ENCODE peak calls at places on chromosomes 12 and 14, in eight cellular contexts. One of them, this sample, is unnamed.

GRCh38 chr12:22333186-22333745 is 1.2 kb downstream of the ST8SIA1 start:
- DNase-seq in A549: no peak
- DNase-seq in lower leg skin: no peak
- DNase-seq in tibial artery: no peak
- DNase-seq in NCI-H1417: no peak
- DNase-seq in C1 segment of cervical spinal cord: no peak
- DNase-seq in skeletal muscle cell: peak; percentile 27
- DNase-seq in CD4-positive, alpha-beta memory T cell: peak; percentile 6
- DNase-seq in this sample: no peak

GRCh38 chr12:115374480-115375187 is 690.7 kb upstream of the TBX3 start:
- DNase-seq in A549: no peak
- DNase-seq in lower leg skin: no peak
- DNase-seq in tibial artery: no peak
- DNase-seq in NCI-H1417: no peak
- DNase-seq in C1 segment of cervical spinal cord: no peak
- DNase-seq in skeletal muscle cell: no peak
- DNase-seq in CD4-positive, alpha-beta memory T cell: no peak
- DNase-seq in this sample: no peak

GRCh38 chr14:51328089-51328941 is 88.3 kb downstream of the TMX1 start:
- DNase-seq in A549: peak; percentile 9
- DNase-seq in lower leg skin: no peak
- DNase-seq in tibial artery: no peak
- DNase-seq in NCI-H1417: no peak
- DNase-seq in C1 segment of cervical spinal cord: peak; percentile 32
- DNase-seq in skeletal muscle cell: peak; percentile 48
- DNase-seq in CD4-positive, alpha-beta memory T cell: no peak
- DNase-seq in this sample: no peak

GRCh38 chr14:24556756-24557155 is 19.3 kb downstream of the CTSG start:
- DNase-seq in A549: no peak
- DNase-seq in lower leg skin: no peak
- DNase-seq in tibial artery: no peak
- DNase-seq in NCI-H1417: no peak
- DNase-seq in C1 segment of cervical spinal cord: no peak
- DNase-seq in skeletal muscle cell: peak; percentile 0
- DNase-seq in CD4-positive, alpha-beta memory T cell: no peak
- DNase-seq in this sample: no peak

GRCh38 chr12:57096748-57097553 is 8.0 kb downstream of the NAB2 start:
- DNase-seq in A549: no peak
- DNase-seq in lower leg skin: peak; percentile 82
- DNase-seq in tibial artery: no peak
- DNase-seq in NCI-H1417: no peak
- DNase-seq in C1 segment of cervical spinal cord: no peak
- DNase-seq in skeletal muscle cell: no peak
- DNase-seq in CD4-positive, alpha-beta memory T cell: no peak
- DNase-seq in this sample: no peak

GRCh38 chr14:105883066-105884005 is 357.0 kb downstream of the TMEM121 start:
- DNase-seq in A549: no peak
- DNase-seq in lower leg skin: peak; percentile 78
- DNase-seq in tibial artery: peak; percentile 16
- DNase-seq in NCI-H1417: peak; percentile 77
- DNase-seq in C1 segment of cervical spinal cord: no peak
- DNase-seq in skeletal muscle cell: no peak
- DNase-seq in CD4-positive, alpha-beta memory T cell: no peak
- DNase-seq in this sample: peak; percentile 53

GRCh38 chr12:89980236-89980635 is 271.6 kb upstream of the ATP2B1 start:
- DNase-seq in A549: peak; percentile 17
- DNase-seq in lower leg skin: no peak
- DNase-seq in tibial artery: peak; percentile 43
- DNase-seq in NCI-H1417: no peak
- DNase-seq in C1 segment of cervical spinal cord: peak; percentile 1
- DNase-seq in skeletal muscle cell: peak; percentile 58
- DNase-seq in CD4-positive, alpha-beta memory T cell: no peak
- DNase-seq in this sample: no peak

GRCh38 chr14:59346796-59347510 is 118.2 kb downstream of the GPR135 start:
- DNase-seq in A549: no peak
- DNase-seq in lower leg skin: no peak
- DNase-seq in tibial artery: no peak
- DNase-seq in NCI-H1417: no peak
- DNase-seq in C1 segment of cervical spinal cord: no peak
- DNase-seq in skeletal muscle cell: no peak
- DNase-seq in CD4-positive, alpha-beta memory T cell: no peak
- DNase-seq in this sample: no peak

GRCh38 chr12:107478881-107479280 is 206.7 kb upstream of the PWP1 start:
- DNase-seq in A549: no peak
- DNase-seq in lower leg skin: no peak
- DNase-seq in tibial artery: no peak
- DNase-seq in NCI-H1417: no peak
- DNase-seq in C1 segment of cervical spinal cord: no peak
- DNase-seq in skeletal muscle cell: peak; percentile 38
- DNase-seq in CD4-positive, alpha-beta memory T cell: no peak
- DNase-seq in this sample: no peak

GRCh38 chr14:98182385-98183055 is 1089.5 kb downstream of the BCL11B start:
- DNase-seq in A549: no peak
- DNase-seq in lower leg skin: no peak
- DNase-seq in tibial artery: no peak
- DNase-seq in NCI-H1417: no peak
- DNase-seq in C1 segment of cervical spinal cord: no peak
- DNase-seq in skeletal muscle cell: no peak
- DNase-seq in CD4-positive, alpha-beta memory T cell: no peak
- DNase-seq in this sample: no peak

GRCh38 chr14:25007832-25008231 is 42.1 kb downstream of the STXBP6 start:
- DNase-seq in A549: peak; percentile 3
- DNase-seq in lower leg skin: no peak
- DNase-seq in tibial artery: no peak
- DNase-seq in NCI-H1417: no peak
- DNase-seq in C1 segment of cervical spinal cord: no peak
- DNase-seq in skeletal muscle cell: no peak
- DNase-seq in CD4-positive, alpha-beta memory T cell: no peak
- DNase-seq in this sample: no peak

GRCh38 chr12:109127533-109128242 is 11.3 kb downstream of the ACACB start:
- DNase-seq in A549: no peak
- DNase-seq in lower leg skin: no peak
- DNase-seq in tibial artery: no peak
- DNase-seq in NCI-H1417: no peak
- DNase-seq in C1 segment of cervical spinal cord: no peak
- DNase-seq in skeletal muscle cell: no peak
- DNase-seq in CD4-positive, alpha-beta memory T cell: no peak
- DNase-seq in this sample: no peak

GRCh38 chr12:127984386-127985055 is 282.4 kb upstream of the TMEM132C start:
- DNase-seq in A549: no peak
- DNase-seq in lower leg skin: no peak
- DNase-seq in tibial artery: no peak
- DNase-seq in NCI-H1417: no peak
- DNase-seq in C1 segment of cervical spinal cord: no peak
- DNase-seq in skeletal muscle cell: peak; percentile 7
- DNase-seq in CD4-positive, alpha-beta memory T cell: no peak
- DNase-seq in this sample: no peak

GRCh38 chr14:50559990-50560928 is at the start of gene ATL1:
- DNase-seq in A549: peak; percentile 70
- DNase-seq in lower leg skin: peak; percentile 94
- DNase-seq in tibial artery: peak; percentile 80
- DNase-seq in NCI-H1417: peak; percentile 98
- DNase-seq in C1 segment of cervical spinal cord: peak; percentile 89
- DNase-seq in skeletal muscle cell: peak; percentile 20
- DNase-seq in CD4-positive, alpha-beta memory T cell: peak; percentile 46
- DNase-seq in this sample: peak; percentile 81

GRCh38 chr14:20624495-20625070 is 16.9 kb downstream of the OR6S1 start:
- DNase-seq in A549: peak; percentile 93
- DNase-seq in lower leg skin: peak; percentile 94
- DNase-seq in tibial artery: peak; percentile 65
- DNase-seq in NCI-H1417: no peak
- DNase-seq in C1 segment of cervical spinal cord: peak; percentile 9
- DNase-seq in skeletal muscle cell: no peak
- DNase-seq in CD4-positive, alpha-beta memory T cell: peak; percentile 48
- DNase-seq in this sample: peak; percentile 69

GRCh38 chr14:75277796-75278421 is 719 bp upstream of the FOS start:
- DNase-seq in A549: no peak
- DNase-seq in lower leg skin: no peak
- DNase-seq in tibial artery: no peak
- DNase-seq in NCI-H1417: no peak
- DNase-seq in C1 segment of cervical spinal cord: no peak
- DNase-seq in skeletal muscle cell: no peak
- DNase-seq in CD4-positive, alpha-beta memory T cell: peak; percentile 58
- DNase-seq in this sample: no peak

GRCh38 chr12:11727133-11727664 is 77.7 kb downstream of the ETV6 start:
- DNase-seq in A549: no peak
- DNase-seq in lower leg skin: no peak
- DNase-seq in tibial artery: no peak
- DNase-seq in NCI-H1417: no peak
- DNase-seq in C1 segment of cervical spinal cord: no peak
- DNase-seq in skeletal muscle cell: no peak
- DNase-seq in CD4-positive, alpha-beta memory T cell: peak; percentile 58
- DNase-seq in this sample: no peak

GRCh38 chr12:53659011-53659551 is 16.8 kb downstream of the ATP5MC2 start:
- DNase-seq in A549: peak; percentile 81
- DNase-seq in lower leg skin: no peak
- DNase-seq in tibial artery: peak; percentile 69
- DNase-seq in NCI-H1417: peak; percentile 36
- DNase-seq in C1 segment of cervical spinal cord: peak; percentile 53
- DNase-seq in skeletal muscle cell: peak; percentile 73
- DNase-seq in CD4-positive, alpha-beta memory T cell: no peak
- DNase-seq in this sample: no peak

GRCh38 chr12:52370906-52371608 is 3.8 kb upstream of the KRT85 start:
- DNase-seq in A549: no peak
- DNase-seq in lower leg skin: peak; percentile 95
- DNase-seq in tibial artery: peak; percentile 93
- DNase-seq in NCI-H1417: no peak
- DNase-seq in C1 segment of cervical spinal cord: peak; percentile 68
- DNase-seq in skeletal muscle cell: no peak
- DNase-seq in CD4-positive, alpha-beta memory T cell: no peak
- DNase-seq in this sample: no peak

GRCh38 chr12:75526655-75527511 is 15.5 kb upstream of the KRR1 start:
- DNase-seq in A549: peak; percentile 70
- DNase-seq in lower leg skin: no peak
- DNase-seq in tibial artery: no peak
- DNase-seq in NCI-H1417: peak; percentile 59
- DNase-seq in C1 segment of cervical spinal cord: no peak
- DNase-seq in skeletal muscle cell: peak; percentile 25
- DNase-seq in CD4-positive, alpha-beta memory T cell: peak; percentile 42
- DNase-seq in this sample: no peak

GRCh38 chr12:130651188-130651587 is 64.9 kb downstream of the RIMBP2 start:
- DNase-seq in A549: no peak
- DNase-seq in lower leg skin: no peak
- DNase-seq in tibial artery: no peak
- DNase-seq in NCI-H1417: no peak
- DNase-seq in C1 segment of cervical spinal cord: no peak
- DNase-seq in skeletal muscle cell: no peak
- DNase-seq in CD4-positive, alpha-beta memory T cell: no peak
- DNase-seq in this sample: no peak

GRCh38 chr14:101917413-101918124 is 46.8 kb upstream of the DYNC1H1 start:
- DNase-seq in A549: no peak
- DNase-seq in lower leg skin: no peak
- DNase-seq in tibial artery: no peak
- DNase-seq in NCI-H1417: no peak
- DNase-seq in C1 segment of cervical spinal cord: no peak
- DNase-seq in skeletal muscle cell: no peak
- DNase-seq in CD4-positive, alpha-beta memory T cell: no peak
- DNase-seq in this sample: no peak

GRCh38 chr12:20282411-20282810 is 85.9 kb upstream of the PDE3A start:
- DNase-seq in A549: no peak
- DNase-seq in lower leg skin: no peak
- DNase-seq in tibial artery: no peak
- DNase-seq in NCI-H1417: no peak
- DNase-seq in C1 segment of cervical spinal cord: no peak
- DNase-seq in skeletal muscle cell: no peak
- DNase-seq in CD4-positive, alpha-beta memory T cell: no peak
- DNase-seq in this sample: no peak

GRCh38 chr14:21220874-21221477 is 48.3 kb downstream of the HNRNPC start:
- DNase-seq in A549: no peak
- DNase-seq in lower leg skin: no peak
- DNase-seq in tibial artery: no peak
- DNase-seq in NCI-H1417: no peak
- DNase-seq in C1 segment of cervical spinal cord: no peak
- DNase-seq in skeletal muscle cell: no peak
- DNase-seq in CD4-positive, alpha-beta memory T cell: no peak
- DNase-seq in this sample: no peak

GRCh38 chr14:93430319-93430801 is 379 bp upstream of the UNC79 start:
- DNase-seq in A549: no peak
- DNase-seq in lower leg skin: no peak
- DNase-seq in tibial artery: no peak
- DNase-seq in NCI-H1417: peak; percentile 90
- DNase-seq in C1 segment of cervical spinal cord: peak; percentile 65
- DNase-seq in skeletal muscle cell: no peak
- DNase-seq in CD4-positive, alpha-beta memory T cell: no peak
- DNase-seq in this sample: no peak

GRCh38 chr12:79360269-79360668 is 330.5 kb downstream of the PAWR start:
- DNase-seq in A549: no peak
- DNase-seq in lower leg skin: no peak
- DNase-seq in tibial artery: no peak
- DNase-seq in NCI-H1417: no peak
- DNase-seq in C1 segment of cervical spinal cord: no peak
- DNase-seq in skeletal muscle cell: no peak
- DNase-seq in CD4-positive, alpha-beta memory T cell: no peak
- DNase-seq in this sample: no peak

GRCh38 chr14:21241218-21241819 is 27.9 kb downstream of the HNRNPC start:
- DNase-seq in A549: peak; percentile 25
- DNase-seq in lower leg skin: no peak
- DNase-seq in tibial artery: no peak
- DNase-seq in NCI-H1417: no peak
- DNase-seq in C1 segment of cervical spinal cord: no peak
- DNase-seq in skeletal muscle cell: no peak
- DNase-seq in CD4-positive, alpha-beta memory T cell: peak; percentile 42
- DNase-seq in this sample: no peak

GRCh38 chr14:102539544-102540309 is 30.2 kb upstream of the ANKRD9 start:
- DNase-seq in A549: no peak
- DNase-seq in lower leg skin: no peak
- DNase-seq in tibial artery: no peak
- DNase-seq in NCI-H1417: peak; percentile 78
- DNase-seq in C1 segment of cervical spinal cord: no peak
- DNase-seq in skeletal muscle cell: peak; percentile 56
- DNase-seq in CD4-positive, alpha-beta memory T cell: no peak
- DNase-seq in this sample: no peak

GRCh38 chr12:88737838-88738472 is 157.7 kb upstream of the KITLG start:
- DNase-seq in A549: no peak
- DNase-seq in lower leg skin: no peak
- DNase-seq in tibial artery: no peak
- DNase-seq in NCI-H1417: no peak
- DNase-seq in C1 segment of cervical spinal cord: no peak
- DNase-seq in skeletal muscle cell: no peak
- DNase-seq in CD4-positive, alpha-beta memory T cell: no peak
- DNase-seq in this sample: no peak

GRCh38 chr12:105761075-105761474 is 377.7 kb downstream of the NUAK1 start:
- DNase-seq in A549: no peak
- DNase-seq in lower leg skin: no peak
- DNase-seq in tibial artery: no peak
- DNase-seq in NCI-H1417: no peak
- DNase-seq in C1 segment of cervical spinal cord: no peak
- DNase-seq in skeletal muscle cell: no peak
- DNase-seq in CD4-positive, alpha-beta memory T cell: no peak
- DNase-seq in this sample: no peak

GRCh38 chr12:14588571-14588970 is 20.9 kb upstream of the PLBD1 start:
- DNase-seq in A549: no peak
- DNase-seq in lower leg skin: no peak
- DNase-seq in tibial artery: no peak
- DNase-seq in NCI-H1417: no peak
- DNase-seq in C1 segment of cervical spinal cord: no peak
- DNase-seq in skeletal muscle cell: no peak
- DNase-seq in CD4-positive, alpha-beta memory T cell: no peak
- DNase-seq in this sample: no peak

GRCh38 chr12:42789808-42790760 is 200.5 kb upstream of the PRICKLE1 start:
- DNase-seq in A549: no peak
- DNase-seq in lower leg skin: no peak
- DNase-seq in tibial artery: no peak
- DNase-seq in NCI-H1417: no peak
- DNase-seq in C1 segment of cervical spinal cord: no peak
- DNase-seq in skeletal muscle cell: no peak
- DNase-seq in CD4-positive, alpha-beta memory T cell: no peak
- DNase-seq in this sample: no peak

GRCh38 chr12:115251727-115252126 is 567.8 kb upstream of the TBX3 start:
- DNase-seq in A549: no peak
- DNase-seq in lower leg skin: peak; percentile 23
- DNase-seq in tibial artery: no peak
- DNase-seq in NCI-H1417: no peak
- DNase-seq in C1 segment of cervical spinal cord: no peak
- DNase-seq in skeletal muscle cell: no peak
- DNase-seq in CD4-positive, alpha-beta memory T cell: no peak
- DNase-seq in this sample: no peak

GRCh38 chr12:14643247-14643646 is 53.2 kb downstream of the GUCY2C start:
- DNase-seq in A549: no peak
- DNase-seq in lower leg skin: no peak
- DNase-seq in tibial artery: no peak
- DNase-seq in NCI-H1417: no peak
- DNase-seq in C1 segment of cervical spinal cord: no peak
- DNase-seq in skeletal muscle cell: peak; percentile 21
- DNase-seq in CD4-positive, alpha-beta memory T cell: peak; percentile 53
- DNase-seq in this sample: no peak

This sample was measured in type B pancreatic cell.